ENCODE peak calls at places on chromosomes 13 and 19, in six cellular contexts. A is omental fat pad, J is astrocyte, Q is RWPE2, V is right lobe of liver, G is left lung. H is an unnamed sample.

GRCh38 chr13:99308481-99309087 is 1.4 kb upstream of the GPR183 start:
- DNase-seq in A (no peak), J (peak; percentile 78), Q (no peak), V (no peak), G (no peak), H (no peak)

GRCh38 chr13:110455941-110456340 is 105.6 kb downstream of the RAB20 start:
- DNase-seq in A (peak; percentile 51), J (peak; percentile 60), Q (no peak), V (peak; percentile 87), G (peak; percentile 91), H (no peak)

GRCh38 chr13:28246891-28247290 is 108.5 kb downstream of the PAN3 start:
- DNase-seq in A (no peak), J (peak; percentile 58), Q (no peak), V (no peak), G (no peak), H (no peak)

GRCh38 chr19:35404879-35405622 is 34.2 kb downstream of the GPR42 start:
- DNase-seq in A (peak; percentile 44), J (peak; percentile 80), Q (peak; percentile 72), V (no peak), G (no peak), H (no peak)

GRCh38 chr13:98313023-98313937 is 136.2 kb upstream of the RNF113B start:
- DNase-seq in A (no peak), J (no peak), Q (no peak), V (no peak), G (no peak), H (no peak)

GRCh38 chr19:37947778-37948177 is 40.8 kb downstream of the SIPA1L3 start:
- DNase-seq in A (no peak), J (no peak), Q (no peak), V (no peak), G (no peak), H (no peak)

GRCh38 chr19:51607920-51608562 is 22.2 kb downstream of the SIGLEC5 start:
- DNase-seq in A (peak; percentile 77), J (peak; percentile 24), Q (no peak), V (peak; percentile 79), G (peak; percentile 96), H (no peak)

GRCh38 chr13:19864018-19864338 is 529 bp upstream of the ZMYM5 start:
- DNase-seq in A (no peak), J (peak; percentile 71), Q (peak; percentile 60), V (no peak), G (no peak), H (peak; percentile 95)

GRCh38 chr13:38952827-38953226 is 37.8 kb downstream of the STOML3 start:
- DNase-seq in A (no peak), J (no peak), Q (no peak), V (no peak), G (no peak), H (no peak)

GRCh38 chr13:52455677-52456041 is 381 bp downstream of the CKAP2 start:
- DNase-seq in A (peak; percentile 60), J (no peak), Q (peak; percentile 68), V (peak; percentile 84), G (peak; percentile 91), H (no peak)

GRCh38 chr13:110274687-110275086 is 32.3 kb downstream of the COL4A1 start:
- DNase-seq in A (no peak), J (no peak), Q (no peak), V (no peak), G (no peak), H (no peak)

GRCh38 chr19:3358919-3359849 is 7.2 kb upstream of the NFIC start:
- DNase-seq in A (no peak), J (no peak), Q (no peak), V (peak; percentile 84), G (peak; percentile 91), H (no peak)

GRCh38 chr19:48858984-48859710 is 9.3 kb downstream of the PLEKHA4 start:
- DNase-seq in A (no peak), J (no peak), Q (no peak), V (peak; percentile 77), G (peak; percentile 92), H (no peak)

GRCh38 chr13:40639226-40639681 is 27.2 kb downstream of the FOXO1 start:
- DNase-seq in A (no peak), J (no peak), Q (no peak), V (no peak), G (no peak), H (no peak)

GRCh38 chr19:8017808-8018207 is 12.4 kb upstream of the ELAVL1 start:
- DNase-seq in A (no peak), J (no peak), Q (no peak), V (no peak), G (peak; percentile 37), H (no peak)
- TF ChIP-seq CTCF in A (no peak), J (no peak), Q (no peak), V (no peak), G (no peak), H (peak; percentile 39)

GRCh38 chr13:114074671-114075315 is 57.6 kb downstream of the RASA3 start:
- DNase-seq in A (peak; percentile 17), J (no peak), Q (no peak), V (peak; percentile 42), G (no peak), H (peak; percentile 66)

GRCh38 chr13:114077938-114078335 is 54.5 kb downstream of the RASA3 start:
- DNase-seq in A (peak; percentile 16), J (peak; percentile 79), Q (no peak), V (peak; percentile 26), G (no peak), H (peak; percentile 83)

GRCh38 chr13:114077121-114077937 is 55.1 kb downstream of the RASA3 start:
- DNase-seq in A (peak; percentile 18), J (no peak), Q (peak; percentile 48), V (peak; percentile 46), G (no peak), H (peak; percentile 66)

GRCh38 chr13:114073881-114074551 is 58.4 kb downstream of the RASA3 start:
- DNase-seq in A (peak; percentile 20), J (no peak), Q (no peak), V (peak; percentile 37), G (no peak), H (peak; percentile 49)

DNA sequence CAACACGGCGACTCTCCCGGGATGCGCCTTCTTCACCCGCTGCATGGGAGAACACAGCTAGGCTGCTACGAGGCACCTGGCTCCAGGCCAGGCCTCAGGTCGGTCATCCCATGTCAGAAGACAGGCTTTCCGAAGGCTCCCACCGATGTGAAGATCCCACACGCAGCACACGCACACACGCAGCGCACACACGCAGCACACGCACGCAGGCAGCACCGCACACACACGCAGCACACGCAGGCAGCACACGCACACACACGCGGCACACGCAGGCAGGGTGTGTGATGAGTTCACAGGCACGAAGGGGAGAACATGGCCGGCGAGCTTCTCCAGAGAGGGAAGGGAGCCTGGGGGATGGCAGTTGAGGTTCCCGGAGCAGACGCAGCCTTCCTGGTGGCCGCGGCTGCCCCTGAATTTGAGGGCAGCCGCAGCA is 56.1 kb downstream of the RASA3 start:
- DNase-seq in A (peak; percentile 20), J (no peak), Q (no peak), V (peak; percentile 21), G (no peak), H (peak; percentile 68)
- TF ChIP-seq CTCF in A (no peak), J (no peak), Q (no peak), V (no peak), G (no peak), H (no peak)

DNA sequence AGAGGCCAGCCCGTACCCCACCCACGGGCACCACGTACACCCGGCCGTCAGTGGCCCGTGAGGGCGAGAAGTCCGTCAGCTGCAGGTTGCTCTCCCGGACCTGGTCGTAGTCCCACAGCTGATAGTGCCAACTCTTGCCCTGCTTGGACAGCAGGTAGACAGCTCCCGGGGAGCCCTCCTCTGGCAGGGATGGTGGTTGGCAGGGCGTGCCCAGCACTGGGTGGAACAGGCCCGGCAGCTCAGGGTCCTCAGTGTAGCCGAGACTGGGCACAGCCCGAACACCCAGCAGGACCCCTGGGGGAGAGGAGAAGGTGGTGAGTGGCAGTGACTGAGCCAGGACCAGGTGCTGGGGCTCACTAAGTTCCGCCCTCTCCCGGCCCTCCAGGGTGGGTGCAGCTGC is 7.8 kb downstream of the ACTMAP start:
- DNase-seq in A (no peak), J (no peak), Q (no peak), V (peak; percentile 78), G (no peak), H (no peak)
- TF ChIP-seq CTCF in A (no peak), J (no peak), Q (no peak), V (no peak), G (no peak), H (no peak)

DNA sequence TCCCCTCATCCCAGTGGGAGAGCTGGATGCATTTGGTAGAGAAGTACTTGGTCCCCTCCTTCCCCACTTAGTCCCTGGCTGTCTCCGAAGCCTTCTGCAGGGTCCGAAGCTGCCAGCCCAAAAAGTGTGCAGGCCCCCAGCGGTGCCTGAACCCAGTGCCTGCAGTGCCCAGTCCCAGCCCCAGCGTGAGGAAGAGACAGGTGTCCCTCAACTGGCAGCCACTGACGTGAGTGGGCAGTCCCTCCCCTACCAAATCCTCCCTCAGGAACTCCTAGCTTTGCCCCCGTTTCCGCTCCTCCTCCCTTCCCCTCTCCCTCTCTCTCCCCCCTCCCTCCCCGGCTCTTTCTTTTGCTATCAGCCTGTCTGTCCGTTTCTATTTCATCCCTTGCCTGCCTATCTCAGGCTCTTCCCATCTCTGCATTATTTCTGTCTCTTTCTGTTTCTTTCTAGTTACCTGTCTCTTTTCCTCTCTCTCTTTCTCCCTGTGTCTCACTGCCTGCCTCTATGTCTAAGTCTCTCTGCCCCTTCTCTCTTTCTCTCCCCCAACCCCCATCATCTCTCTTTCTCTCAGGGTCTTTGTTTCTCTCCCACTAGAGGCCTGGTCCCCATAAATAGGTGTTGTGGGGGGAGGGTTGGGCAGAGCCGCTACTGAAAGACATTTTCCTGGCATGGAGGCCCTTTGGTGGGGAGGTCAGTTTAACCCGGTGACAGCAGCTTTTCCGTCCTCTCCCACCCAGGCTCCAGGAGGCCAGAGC is 1.7 kb upstream of the LTBP4 start:
- DNase-seq in A (no peak), J (no peak), Q (no peak), V (no peak), G (no peak), H (no peak)
- TF ChIP-seq CTCF in A (no peak), J (no peak), Q (no peak), V (no peak), G (no peak), H (no peak)

GRCh38 chr13:27203854-27204253 is 32.2 kb upstream of the USP12 start:
- DNase-seq in A (no peak), J (no peak), Q (no peak), V (no peak), G (no peak), H (no peak)
- TF ChIP-seq CTCF in A (no peak), J (no peak), Q (peak; percentile 46), V (peak; percentile 42), G (peak; percentile 12), H (peak; percentile 47)

H was measured in chondrocyte.